ENCODE peak calls at places on chromosomes 7 and 10, in six cellular contexts. H is Peyer's patch, U is AG04450, D is B cell, J is transverse colon, I is brain microvascular endothelial cell. T is an unnamed sample.

GRCh38 chr10:19819419-19820033 is 3.3 kb downstream of the PLXDC2 start:
- DNase-seq in H (no peak), U (no peak), D (peak), J (peak), I (peak), T (no peak)

GRCh38 chr10:71623098-71623985 is 96.2 kb downstream of the C10orf105 start:
- DNase-seq in H (no peak), U (no peak), D (no peak), J (peak), I (peak), T (no peak)

GRCh38 chr10:70617798-70618568 is 15.4 kb upstream of the PRF1 start:
- DNase-seq in H (no peak), U (peak), D (no peak), J (no peak), I (peak), T (no peak)

GRCh38 chr10:125857185-125857760 is 23.8 kb downstream of the DHX32 start:
- DNase-seq in H (no peak), U (no peak), D (no peak), J (no peak), I (no peak), T (no peak)

GRCh38 chr7:105705427-105705826 is 124.1 kb upstream of the EFCAB10 start:
- DNase-seq in H (no peak), U (no peak), D (no peak), J (no peak), I (no peak), T (no peak)

GRCh38 chr7:123725586-123726171 is 23.1 kb downstream of the WASL start:
- DNase-seq in H (no peak), U (no peak), D (no peak), J (no peak), I (no peak), T (no peak)

GRCh38 chr10:17747883-17748550 is 4.0 kb upstream of the TMEM236 start:
- DNase-seq in H (no peak), U (no peak), D (no peak), J (no peak), I (no peak), T (no peak)

GRCh38 chr10:130737622-130738021 is 573.9 kb downstream of the TCERG1L start:
- DNase-seq in H (no peak), U (no peak), D (no peak), J (no peak), I (no peak), T (no peak)

GRCh38 chr7:101220295-101220694 is 2.3 kb downstream of the ZNHIT1 start:
- DNase-seq in H (no peak), U (no peak), D (no peak), J (no peak), I (no peak), T (no peak)

GRCh38 chr10:106387063-106387462 is 777.4 kb downstream of the SORCS1 start:
- DNase-seq in H (no peak), U (no peak), D (no peak), J (no peak), I (no peak), T (no peak)

GRCh38 chr7:67346876-67347275 is 350.2 kb downstream of the TYW1 start:
- DNase-seq in H (no peak), U (no peak), D (no peak), J (no peak), I (no peak), T (no peak)

GRCh38 chr7:158549176-158549833 is 38.3 kb downstream of the PTPRN2 start:
- DNase-seq in H (no peak), U (no peak), D (no peak), J (no peak), I (peak), T (no peak)

GRCh38 chr7:158759245-158759614 is 54.6 kb upstream of the NCAPG2 start:
- DNase-seq in H (no peak), U (no peak), D (no peak), J (no peak), I (no peak), T (no peak)

GRCh38 chr7:111516612-111517011 is 45.7 kb downstream of the IMMP2L start:
- DNase-seq in H (no peak), U (no peak), D (no peak), J (no peak), I (no peak), T (no peak)

GRCh38 chr10:27742926-27743735 is 2.5 kb downstream of the MKX start:
- DNase-seq in H (peak), U (no peak), D (peak), J (peak), I (no peak), T (peak)

GRCh38 chr10:73848821-73849489 is 25.4 kb downstream of the CAMK2G start:
- DNase-seq in H (peak), U (peak), D (peak), J (peak), I (peak), T (peak)

GRCh38 chr7:135946289-135947055 is 30.7 kb downstream of the MTPN start:
- DNase-seq in H (no peak), U (no peak), D (no peak), J (no peak), I (no peak), T (no peak)

GRCh38 chr10:24355289-24355688 is 146.4 kb downstream of the KIAA1217 start:
- DNase-seq in H (no peak), U (no peak), D (no peak), J (no peak), I (no peak), T (no peak)

GRCh38 chr7:157520249-157520648 is 183.4 kb downstream of the DNAJB6 start:
- DNase-seq in H (peak), U (no peak), D (no peak), J (no peak), I (no peak), T (no peak)

GRCh38 chr10:8130973-8131911 is 76.8 kb downstream of the GATA3 start:
- DNase-seq in H (no peak), U (no peak), D (no peak), J (no peak), I (no peak), T (no peak)

GRCh38 chr7:69342154-69342884 is 256.0 kb upstream of the AUTS2 start:
- DNase-seq in H (no peak), U (no peak), D (no peak), J (no peak), I (no peak), T (no peak)

GRCh38 chr10:51892965-51893658 is 193.7 kb upstream of the CSTF2T start:
- DNase-seq in H (no peak), U (no peak), D (no peak), J (peak), I (peak), T (no peak)
- TF ChIP-seq CTCF in H (peak), U (no peak), D (no peak), J (no peak), I (peak), T (no peak)

GRCh38 chr7:147249956-147250355 is 1133.4 kb downstream of the CNTNAP2 start:
- DNase-seq in H (no peak), U (no peak), D (no peak), J (no peak), I (no peak), T (no peak)

GRCh38 chr7:147240468-147240867 is 1123.9 kb downstream of the CNTNAP2 start:
- DNase-seq in H (no peak), U (no peak), D (no peak), J (no peak), I (no peak), T (no peak)

GRCh38 chr7:147245274-147245673 is 1128.7 kb downstream of the CNTNAP2 start:
- DNase-seq in H (no peak), U (peak), D (no peak), J (peak), I (peak), T (peak)
- TF ChIP-seq CTCF in H (peak), U (peak), D (peak), J (peak), I (peak), T (peak)

GRCh38 chr10:101011517-101012423 is 12.2 kb downstream of the LZTS2 start:
- DNase-seq in H (no peak), U (no peak), D (peak), J (no peak), I (no peak), T (no peak)
- TF ChIP-seq CTCF in H (peak), U (peak), D (no peak), J (no peak), I (peak), T (no peak)

GRCh38 chr7:151210087-151210854 is at the start of gene H2BK1:
- DNase-seq in H (peak), U (no peak), D (no peak), J (no peak), I (no peak), T (no peak)

GRCh38 chr7:151209588-151209987 is 700 bp downstream of the H2BK1 start:
- DNase-seq in H (no peak), U (no peak), D (no peak), J (no peak), I (no peak), T (no peak)

GRCh38 chr7:151212626-151213025 is 2.3 kb upstream of the H2BK1 start:
- DNase-seq in H (no peak), U (no peak), D (no peak), J (no peak), I (no peak), T (no peak)

GRCh38 chr7:151213826-151214225 is 3.5 kb upstream of the H2BK1 start:
- DNase-seq in H (peak), U (no peak), D (no peak), J (no peak), I (no peak), T (no peak)

GRCh38 chr7:151211155-151211772 is 976 bp upstream of the H2BK1 start:
- DNase-seq in H (no peak), U (no peak), D (no peak), J (no peak), I (no peak), T (no peak)
- TF ChIP-seq CTCF in H (no peak), U (no peak), D (no peak), J (no peak), I (peak), T (no peak)

DNA sequence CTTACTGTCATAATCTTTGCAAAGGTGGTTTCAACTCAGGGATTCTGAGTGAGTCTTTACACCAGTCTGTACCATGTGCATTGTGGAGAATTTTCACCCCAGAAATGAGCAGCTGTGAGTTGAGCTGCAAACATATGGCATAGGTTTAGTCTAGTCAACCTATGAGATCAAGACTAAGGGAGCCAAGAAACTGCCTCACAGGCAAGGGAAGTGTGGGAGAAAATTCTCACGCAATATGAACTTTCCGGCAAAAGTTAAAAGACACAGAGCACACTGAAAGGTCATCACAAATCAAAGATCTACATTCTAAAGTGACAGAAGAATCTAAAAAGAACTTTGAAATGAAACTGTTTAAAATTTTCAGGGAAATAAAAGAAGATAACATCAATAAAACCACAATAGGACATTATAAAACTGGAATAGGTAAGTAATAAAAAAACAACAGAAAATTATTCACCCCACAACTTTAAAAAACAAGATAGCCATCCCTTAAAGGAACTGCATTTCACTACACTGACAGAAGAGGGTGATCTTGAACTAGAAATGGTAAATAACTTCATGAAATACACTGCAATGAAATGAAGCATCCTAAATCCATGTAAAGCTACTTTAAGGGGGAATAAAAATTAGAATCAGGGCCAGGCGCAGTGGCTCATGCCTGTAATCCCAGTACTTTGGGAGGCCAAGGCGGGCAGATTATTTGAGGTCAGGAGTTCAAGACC is 63.5 kb downstream of the LGI1 start:
- DNase-seq in H (no peak), U (no peak), D (no peak), J (no peak), I (no peak), T (no peak)
- TF ChIP-seq CTCF in H (peak), U (peak), D (no peak), J (peak), I (peak), T (peak)

GRCh38 chr7:16599860-16600259 is 45.7 kb downstream of the ANKMY2 start:
- DNase-seq in H (no peak), U (no peak), D (no peak), J (no peak), I (no peak), T (no peak)

GRCh38 chr7:16606704-16607103 is 38.9 kb downstream of the ANKMY2 start:
- DNase-seq in H (no peak), U (no peak), D (no peak), J (no peak), I (no peak), T (no peak)

GRCh38 chr7:16609842-16610450 is 35.6 kb downstream of the ANKMY2 start:
- DNase-seq in H (no peak), U (no peak), D (peak), J (no peak), I (no peak), T (no peak)

GRCh38 chr7:16603633-16604032 is 41.9 kb downstream of the ANKMY2 start:
- DNase-seq in H (no peak), U (no peak), D (no peak), J (no peak), I (no peak), T (no peak)

DNA sequence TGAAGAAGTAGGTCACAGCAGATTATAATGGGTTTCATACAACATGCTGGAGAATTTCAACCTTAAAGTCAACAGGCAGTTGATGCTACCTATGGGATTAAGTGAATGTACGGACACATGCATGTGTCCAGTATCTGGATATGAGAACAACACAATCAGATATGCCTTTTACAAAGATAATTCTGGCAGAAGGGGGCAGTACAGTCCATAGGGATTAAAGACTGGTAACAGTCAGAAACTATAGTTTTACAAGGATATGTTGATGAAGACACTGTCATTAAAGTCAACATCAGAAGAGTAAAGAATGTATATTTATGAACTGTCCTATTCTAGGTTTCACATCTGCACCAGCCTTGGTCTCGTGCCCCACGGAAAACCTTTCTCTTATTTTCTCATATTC is 41.5 kb downstream of the ANKMY2 start:
- DNase-seq in H (no peak), U (no peak), D (no peak), J (no peak), I (no peak), T (no peak)
- TF ChIP-seq CTCF in H (peak), U (peak), D (no peak), J (no peak), I (peak), T (no peak)

GRCh38 chr7:99038086-99038855 is 105.6 kb downstream of the SMURF1 start:
- DNase-seq in H (no peak), U (no peak), D (no peak), J (peak), I (no peak), T (peak)

GRCh38 chr7:99034932-99035722 is 108.8 kb downstream of the SMURF1 start:
- DNase-seq in H (no peak), U (no peak), D (no peak), J (no peak), I (no peak), T (no peak)

GRCh38 chr7:99035723-99036530 is 108.0 kb downstream of the SMURF1 start:
- DNase-seq in H (no peak), U (no peak), D (no peak), J (no peak), I (no peak), T (peak)

GRCh38 chr7:99037327-99037940 is 106.5 kb downstream of the SMURF1 start:
- DNase-seq in H (no peak), U (no peak), D (no peak), J (no peak), I (no peak), T (no peak)

DNA sequence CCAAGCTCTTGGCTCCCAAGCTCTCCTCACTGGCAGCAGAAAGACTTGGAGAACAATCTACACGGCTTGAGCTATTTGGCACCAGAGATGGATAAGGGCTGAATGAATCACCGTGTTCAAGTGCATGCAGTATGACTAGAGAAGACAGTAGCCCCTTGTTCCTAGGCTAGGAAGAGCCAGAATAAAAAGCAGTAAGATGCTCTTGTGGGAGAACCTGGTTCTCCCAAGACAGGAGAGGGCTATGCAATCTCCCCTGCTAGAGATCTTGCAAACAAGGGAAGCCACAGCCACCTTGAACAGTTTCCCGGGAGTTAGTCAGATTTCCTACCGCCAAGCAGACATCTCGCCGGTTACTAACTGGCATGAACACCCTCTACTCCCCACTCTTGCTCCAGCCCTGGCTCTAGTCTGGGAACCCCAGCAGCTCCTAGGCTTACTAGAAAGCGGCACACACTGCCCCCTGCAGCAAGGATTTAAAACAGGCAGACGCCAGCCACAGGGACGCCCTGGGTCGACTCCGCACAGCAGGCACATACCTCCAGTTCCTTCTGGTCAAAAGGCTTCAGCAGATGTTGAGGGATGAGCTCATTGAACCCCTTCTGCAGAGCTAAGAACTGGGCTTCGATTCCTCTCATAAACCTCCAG is 107.3 kb downstream of the SMURF1 start:
- DNase-seq in H (no peak), U (no peak), D (no peak), J (no peak), I (peak), T (no peak)
- TF ChIP-seq CTCF in H (peak), U (peak), D (no peak), J (no peak), I (peak), T (no peak)

GRCh38 chr10:77506517-77506916 is 131.1 kb downstream of the KCNMA1 start:
- DNase-seq in H (no peak), U (no peak), D (no peak), J (no peak), I (no peak), T (no peak)

GRCh38 chr10:77504196-77504869 is 133.3 kb downstream of the KCNMA1 start:
- DNase-seq in H (no peak), U (no peak), D (no peak), J (no peak), I (peak), T (no peak)

GRCh38 chr10:77507313-77507712 is 130.3 kb downstream of the KCNMA1 start:
- DNase-seq in H (no peak), U (no peak), D (no peak), J (no peak), I (no peak), T (no peak)

GRCh38 chr10:77505431-77506334 is 131.9 kb downstream of the KCNMA1 start:
- DNase-seq in H (no peak), U (peak), D (no peak), J (no peak), I (peak), T (no peak)

GRCh38 chr10:77504870-77505257 is 132.7 kb downstream of the KCNMA1 start:
- DNase-seq in H (no peak), U (no peak), D (no peak), J (no peak), I (peak), T (peak)
- TF ChIP-seq CTCF in H (no peak), U (no peak), D (no peak), J (no peak), I (peak), T (no peak)

GRCh38 chr10:29461042-29461441 is 172.2 kb downstream of the LYZL1 start:
- DNase-seq in H (no peak), U (no peak), D (no peak), J (no peak), I (no peak), T (no peak)

GRCh38 chr10:29470355-29470705 is 164.4 kb downstream of the SVIL start:
- DNase-seq in H (no peak), U (no peak), D (no peak), J (no peak), I (no peak), T (no peak)

GRCh38 chr10:29470843-29471482 is 163.8 kb downstream of the SVIL start:
- DNase-seq in H (no peak), U (no peak), D (no peak), J (no peak), I (peak), T (no peak)

GRCh38 chr10:29469481-29470354 is 165.1 kb downstream of the SVIL start:
- DNase-seq in H (no peak), U (no peak), D (no peak), J (no peak), I (no peak), T (no peak)

DNA sequence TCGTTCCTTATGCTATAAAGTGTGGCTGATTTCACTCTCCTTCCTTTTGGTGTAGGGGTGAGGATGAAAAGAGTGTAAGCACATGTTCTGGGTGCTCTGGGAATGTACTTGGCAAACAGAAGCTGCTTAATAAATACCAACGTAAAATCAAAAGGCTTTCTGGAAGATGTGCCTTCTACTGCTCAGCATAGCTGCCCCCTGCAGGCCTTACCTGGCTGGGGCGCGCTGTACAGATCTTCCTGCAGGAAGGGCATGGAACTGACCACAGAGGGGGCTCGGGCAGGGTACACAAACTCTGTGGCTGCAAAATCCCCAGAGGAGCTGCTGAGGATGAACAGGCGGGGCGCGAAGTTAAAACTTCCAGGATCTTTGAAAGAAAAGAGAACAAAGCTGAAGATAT is 169.4 kb downstream of the SVIL start:
- DNase-seq in H (no peak), U (no peak), D (no peak), J (no peak), I (no peak), T (no peak)
- TF ChIP-seq CTCF in H (no peak), U (no peak), D (no peak), J (no peak), I (peak), T (no peak)